ENCODE peak calls at places on chromosome 4, in four cellular contexts. One of them, this sample, is unnamed.
A peak's percentile ranks its signal among the peaks of the same experiment; 100 is the strongest.

GRCh38 chr4:22670953-22671352 is 21.8 kb upstream of the GBA3 start:
- DNase-seq in MM.1S: no peak
- DNase-seq in right cardiac atrium: no peak
- DNase-seq in GM13977: no peak
- DNase-seq in this sample: no peak

GRCh38 chr4:3827616-3828492 is 61.7 kb downstream of the ADRA2C start:
- DNase-seq in MM.1S: no peak
- DNase-seq in right cardiac atrium: peak; percentile 95
- DNase-seq in GM13977: no peak
- DNase-seq in this sample: no peak

GRCh38 chr4:26859762-26860156 is 882 bp upstream of the STIM2 start:
- DNase-seq in MM.1S: no peak
- DNase-seq in right cardiac atrium: no peak
- DNase-seq in GM13977: no peak
- DNase-seq in this sample: no peak

GRCh38 chr4:86957214-86957613 is 22.4 kb downstream of the AFF1 start:
- DNase-seq in MM.1S: no peak
- DNase-seq in right cardiac atrium: no peak
- DNase-seq in GM13977: peak; percentile 33
- DNase-seq in this sample: peak; percentile 34

GRCh38 chr4:87152310-87153061 is 67.9 kb downstream of the KLHL8 start:
- DNase-seq in MM.1S: no peak
- DNase-seq in right cardiac atrium: no peak
- DNase-seq in GM13977: no peak
- DNase-seq in this sample: no peak

GRCh38 chr4:101022151-101023024 is 324.9 kb downstream of the PPP3CA start:
- DNase-seq in MM.1S: no peak
- DNase-seq in right cardiac atrium: no peak
- DNase-seq in GM13977: no peak
- DNase-seq in this sample: no peak

GRCh38 chr4:84413954-84414353 is 85.1 kb downstream of the NKX6-1 start:
- DNase-seq in MM.1S: no peak
- DNase-seq in right cardiac atrium: no peak
- DNase-seq in GM13977: no peak
- DNase-seq in this sample: no peak

GRCh38 chr4:124948976-124949597 is 236.6 kb upstream of the ANKRD50 start:
- DNase-seq in MM.1S: peak; percentile 79
- DNase-seq in right cardiac atrium: no peak
- DNase-seq in GM13977: no peak
- DNase-seq in this sample: no peak

GRCh38 chr4:124980276-124980752 is 267.8 kb upstream of the ANKRD50 start:
- DNase-seq in MM.1S: no peak
- DNase-seq in right cardiac atrium: no peak
- DNase-seq in GM13977: no peak
- DNase-seq in this sample: no peak

GRCh38 chr4:73615613-73616012 is 4.6 kb downstream of the RASSF6 start:
- DNase-seq in MM.1S: no peak
- DNase-seq in right cardiac atrium: no peak
- DNase-seq in GM13977: no peak
- DNase-seq in this sample: no peak

GRCh38 chr4:17153572-17153971 is 255.1 kb upstream of the LDB2 start:
- DNase-seq in MM.1S: no peak
- DNase-seq in right cardiac atrium: no peak
- DNase-seq in GM13977: no peak
- DNase-seq in this sample: no peak

GRCh38 chr4:98290511-98290910 is 29.3 kb downstream of the RAP1GDS1 start:
- DNase-seq in MM.1S: no peak
- DNase-seq in right cardiac atrium: no peak
- DNase-seq in GM13977: no peak
- DNase-seq in this sample: no peak

GRCh38 chr4:114109776-114110175 is 130.3 kb upstream of the ARSJ start:
- DNase-seq in MM.1S: no peak
- DNase-seq in right cardiac atrium: no peak
- DNase-seq in GM13977: no peak
- DNase-seq in this sample: no peak

GRCh38 chr4:119040711-119041185 is 94.9 kb upstream of the MYOZ2 start:
- DNase-seq in MM.1S: no peak
- DNase-seq in right cardiac atrium: no peak
- DNase-seq in GM13977: no peak
- DNase-seq in this sample: no peak

GRCh38 chr4:128379860-128380259 is 92.2 kb upstream of the PGRMC2 start:
- DNase-seq in MM.1S: peak; percentile 46
- DNase-seq in right cardiac atrium: peak; percentile 53
- DNase-seq in GM13977: peak; percentile 23
- DNase-seq in this sample: peak; percentile 41

GRCh38 chr4:3809028-3809427 is 42.8 kb downstream of the ADRA2C start:
- DNase-seq in MM.1S: no peak
- DNase-seq in right cardiac atrium: peak; percentile 26
- DNase-seq in GM13977: no peak
- DNase-seq in this sample: no peak

GRCh38 chr4:40734497-40734896 is 15.3 kb upstream of the NSUN7 start:
- DNase-seq in MM.1S: no peak
- DNase-seq in right cardiac atrium: no peak
- DNase-seq in GM13977: no peak
- DNase-seq in this sample: no peak

GRCh38 chr4:185721949-185722316 is 90.1 kb downstream of the SORBS2 start:
- DNase-seq in MM.1S: no peak
- DNase-seq in right cardiac atrium: no peak
- DNase-seq in GM13977: no peak
- DNase-seq in this sample: no peak

GRCh38 chr4:120723986-120724385 is 198.5 kb downstream of the PRDM5 start:
- DNase-seq in MM.1S: no peak
- DNase-seq in right cardiac atrium: no peak
- DNase-seq in GM13977: no peak
- DNase-seq in this sample: no peak

GRCh38 chr4:136412708-136413107 is 1119.6 kb downstream of the PCDH18 start:
- DNase-seq in MM.1S: no peak
- DNase-seq in right cardiac atrium: no peak
- DNase-seq in GM13977: no peak
- DNase-seq in this sample: no peak

GRCh38 chr4:175536852-175537453 is 275.1 kb downstream of the GPM6A start:
- DNase-seq in MM.1S: peak; percentile 71
- DNase-seq in right cardiac atrium: no peak
- DNase-seq in GM13977: peak; percentile 39
- DNase-seq in this sample: peak; percentile 20

GRCh38 chr4:109631709-109632108 is 71.5 kb downstream of the CASP6 start:
- DNase-seq in MM.1S: no peak
- DNase-seq in right cardiac atrium: peak; percentile 47
- DNase-seq in GM13977: no peak
- DNase-seq in this sample: no peak

GRCh38 chr4:40150932-40151331 is 45.9 kb upstream of the RHOH start:
- DNase-seq in MM.1S: no peak
- DNase-seq in right cardiac atrium: no peak
- DNase-seq in GM13977: no peak
- DNase-seq in this sample: no peak

GRCh38 chr4:109046549-109047171 is 255.8 kb downstream of the COL25A1 start:
- DNase-seq in MM.1S: no peak
- DNase-seq in right cardiac atrium: no peak
- DNase-seq in GM13977: no peak
- DNase-seq in this sample: no peak